ENCODE peak calls at places on chromosomes 1 and 21, in four cellular contexts. V is CD4-positive, alpha-beta T cell; A is NCI-H226; W is choroid plexus epithelial cell. B is an unnamed sample.

GRCh38 chr1:155063550-155064108 is at the start of gene EFNA4:
- DNase-seq in W (peak; percentile 88), A (peak; percentile 84), V (peak; percentile 79), B (peak; percentile 73)

GRCh38 chr1:25619101-25619890 is 2.7 kb downstream of the MAN1C1 start:
- DNase-seq in V (peak; percentile 54), W (peak; percentile 39), A (no peak), B (peak; percentile 33)

GRCh38 chr1:78651247-78651646 is 1.6 kb downstream of the IFI44 start:
- DNase-seq in A (no peak), W (peak; percentile 51), V (no peak), B (no peak)

GRCh38 chr1:58763214-58763613 is 20.6 kb downstream of the JUN start:
- DNase-seq in W (peak; percentile 87), A (peak; percentile 89), V (no peak), B (no peak)

GRCh38 chr1:25768999-25769398 is 31.0 kb upstream of the SELENON start:
- DNase-seq in V (no peak), A (no peak), W (no peak), B (no peak)

GRCh38 chr1:232995189-232995588 is 44.8 kb downstream of the NTPCR start:
- DNase-seq in A (no peak), W (no peak), V (no peak), B (no peak)

GRCh38 chr1:94383966-94384408 is 34.2 kb upstream of the ABCD3 start:
- DNase-seq in V (no peak), W (peak; percentile 88), A (peak; percentile 37), B (no peak)

GRCh38 chr1:75732703-75733102 is 8.2 kb downstream of the ACADM start:
- DNase-seq in A (no peak), W (no peak), V (no peak), B (no peak)

GRCh38 chr1:64659478-64659877 is 85.4 kb upstream of the RAVER2 start:
- DNase-seq in A (no peak), V (no peak), W (no peak), B (no peak)

GRCh38 chr1:245154429-245155185 is at the start of gene KIF26B:
- DNase-seq in W (peak; percentile 78), A (peak; percentile 64), V (no peak), B (no peak)

GRCh38 chr1:85550784-85551516 is 29.6 kb upstream of the CCN1 start:
- DNase-seq in V (no peak), W (peak; percentile 81), A (peak; percentile 38), B (no peak)

GRCh38 chr1:150001415-150001814 is 9.1 kb downstream of the OTUD7B start:
- DNase-seq in V (no peak), W (peak; percentile 26), A (peak; percentile 65), B (no peak)

GRCh38 chr21:32482565-32483292 is 70.2 kb downstream of the EVA1C start:
- DNase-seq in W (no peak), A (no peak), V (no peak), B (no peak)

GRCh38 chr1:156852414-156852874 is 6.5 kb downstream of the INSRR start:
- DNase-seq in A (peak; percentile 26), W (peak; percentile 80), V (no peak), B (no peak)

GRCh38 chr1:20589331-20590312 is 725 bp downstream of the CDA start:
- DNase-seq in V (no peak), W (peak; percentile 70), A (no peak), B (no peak)

GRCh38 chr1:109764561-109765482 is 1.1 kb upstream of the EPS8L3 start:
- DNase-seq in W (no peak), V (no peak), A (no peak), B (no peak)

GRCh38 chr21:41651396-41651795 is 115.5 kb downstream of the RIPK4 start:
- DNase-seq in W (no peak), V (no peak), A (no peak), B (no peak)

GRCh38 chr1:113517983-113518382 is 127.7 kb downstream of the MAGI3 start:
- DNase-seq in W (no peak), A (no peak), V (no peak), B (no peak)

GRCh38 chr21:36542312-36543101 is 62.6 kb upstream of the CLDN14 start:
- DNase-seq in W (peak; percentile 3), A (no peak), V (no peak), B (no peak)

GRCh38 chr1:23436520-23437354 is 12.2 kb upstream of the TCEA3 start:
- DNase-seq in W (no peak), A (no peak), V (peak; percentile 20), B (no peak)

GRCh38 chr1:198125995-198126758 is 30.6 kb upstream of the NEK7 start:
- DNase-seq in V (no peak), W (peak; percentile 88), A (peak; percentile 57), B (no peak)

GRCh38 chr1:9591669-9592509 is 3.2 kb downstream of the TMEM201 start:
- DNase-seq in W (no peak), V (no peak), A (no peak), B (no peak)